ENCODE peak calls at places on chromosomes 7 and 10, in six cellular contexts. One of them, this sample, is unnamed.

GRCh38 chr7:39554583-39555140 is 11.5 kb upstream of the YAE1 start:
- DNase-seq in DND-41: no peak
- DNase-seq in thoracic aorta: no peak
- DNase-seq in neural crest cell: no peak
- DNase-seq in nephron progenitor cell: no peak
- DNase-seq in A673: no peak
- DNase-seq in this sample: no peak

GRCh38 chr10:22824984-22825383 is 102.9 kb upstream of the ARMC3 start:
- DNase-seq in DND-41: no peak
- DNase-seq in thoracic aorta: no peak
- DNase-seq in neural crest cell: no peak
- DNase-seq in nephron progenitor cell: peak; percentile 7
- DNase-seq in A673: no peak
- DNase-seq in this sample: no peak

GRCh38 chr10:132961-133898 is 2.0 kb upstream of the ZMYND11 start:
- DNase-seq in DND-41: no peak
- DNase-seq in thoracic aorta: no peak
- DNase-seq in neural crest cell: no peak
- DNase-seq in nephron progenitor cell: no peak
- DNase-seq in A673: no peak
- DNase-seq in this sample: no peak

GRCh38 chr10:119686465-119687191 is 35.4 kb downstream of the BAG3 start:
- DNase-seq in DND-41: peak; percentile 70
- DNase-seq in thoracic aorta: peak; percentile 36
- DNase-seq in neural crest cell: peak; percentile 83
- DNase-seq in nephron progenitor cell: peak; percentile 80
- DNase-seq in A673: peak; percentile 88
- DNase-seq in this sample: no peak

GRCh38 chr7:87220734-87221215 is 1.2 kb upstream of the TMEM243 start:
- DNase-seq in DND-41: no peak
- DNase-seq in thoracic aorta: no peak
- DNase-seq in neural crest cell: no peak
- DNase-seq in nephron progenitor cell: peak; percentile 36
- DNase-seq in A673: peak; percentile 13
- DNase-seq in this sample: no peak

GRCh38 chr10:108090476-108091215 is 926.1 kb upstream of the SORCS1 start:
- DNase-seq in DND-41: no peak
- DNase-seq in thoracic aorta: no peak
- DNase-seq in neural crest cell: no peak
- DNase-seq in nephron progenitor cell: no peak
- DNase-seq in A673: no peak
- DNase-seq in this sample: no peak

GRCh38 chr7:95026421-95027072 is 119.2 kb downstream of the PPP1R9A start:
- DNase-seq in DND-41: no peak
- DNase-seq in thoracic aorta: no peak
- DNase-seq in neural crest cell: no peak
- DNase-seq in nephron progenitor cell: no peak
- DNase-seq in A673: no peak
- DNase-seq in this sample: no peak

GRCh38 chr7:4102231-4102841 is 579.8 kb upstream of the FOXK1 start:
- DNase-seq in DND-41: no peak
- DNase-seq in thoracic aorta: no peak
- DNase-seq in neural crest cell: no peak
- DNase-seq in nephron progenitor cell: no peak
- DNase-seq in A673: no peak
- DNase-seq in this sample: no peak

DNA sequence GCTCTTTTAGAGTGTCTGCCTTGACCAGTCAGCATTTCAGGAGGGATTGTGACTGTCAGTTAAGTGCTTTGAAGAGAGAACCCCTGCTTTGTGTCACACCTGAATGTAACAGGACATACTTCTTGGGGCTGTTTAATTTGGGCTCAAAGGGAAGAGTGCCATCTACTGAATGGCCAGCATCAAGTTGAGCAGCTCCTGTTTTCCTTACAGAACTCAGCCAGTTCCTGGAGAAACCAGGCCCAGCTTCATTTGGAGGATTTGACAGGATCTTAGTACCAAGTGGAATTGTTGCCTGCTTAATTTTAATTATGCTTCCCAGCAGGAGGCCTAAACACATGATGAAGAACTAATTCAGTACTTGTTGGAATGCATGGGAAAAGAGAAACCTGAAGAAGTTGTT is 8.3 kb downstream of the ADD3 start:
- DNase-seq in DND-41: no peak
- DNase-seq in thoracic aorta: no peak
- DNase-seq in neural crest cell: no peak
- DNase-seq in nephron progenitor cell: no peak
- DNase-seq in A673: peak; percentile 40
- DNase-seq in this sample: no peak
- TF ChIP-seq CTCF in DND-41: peak; percentile 19
- TF ChIP-seq CTCF in thoracic aorta: no peak
- TF ChIP-seq CTCF in neural crest cell: no peak
- TF ChIP-seq CTCF in nephron progenitor cell: no peak
- TF ChIP-seq CTCF in A673: peak; percentile 49
- TF ChIP-seq CTCF in this sample: no peak

DNA sequence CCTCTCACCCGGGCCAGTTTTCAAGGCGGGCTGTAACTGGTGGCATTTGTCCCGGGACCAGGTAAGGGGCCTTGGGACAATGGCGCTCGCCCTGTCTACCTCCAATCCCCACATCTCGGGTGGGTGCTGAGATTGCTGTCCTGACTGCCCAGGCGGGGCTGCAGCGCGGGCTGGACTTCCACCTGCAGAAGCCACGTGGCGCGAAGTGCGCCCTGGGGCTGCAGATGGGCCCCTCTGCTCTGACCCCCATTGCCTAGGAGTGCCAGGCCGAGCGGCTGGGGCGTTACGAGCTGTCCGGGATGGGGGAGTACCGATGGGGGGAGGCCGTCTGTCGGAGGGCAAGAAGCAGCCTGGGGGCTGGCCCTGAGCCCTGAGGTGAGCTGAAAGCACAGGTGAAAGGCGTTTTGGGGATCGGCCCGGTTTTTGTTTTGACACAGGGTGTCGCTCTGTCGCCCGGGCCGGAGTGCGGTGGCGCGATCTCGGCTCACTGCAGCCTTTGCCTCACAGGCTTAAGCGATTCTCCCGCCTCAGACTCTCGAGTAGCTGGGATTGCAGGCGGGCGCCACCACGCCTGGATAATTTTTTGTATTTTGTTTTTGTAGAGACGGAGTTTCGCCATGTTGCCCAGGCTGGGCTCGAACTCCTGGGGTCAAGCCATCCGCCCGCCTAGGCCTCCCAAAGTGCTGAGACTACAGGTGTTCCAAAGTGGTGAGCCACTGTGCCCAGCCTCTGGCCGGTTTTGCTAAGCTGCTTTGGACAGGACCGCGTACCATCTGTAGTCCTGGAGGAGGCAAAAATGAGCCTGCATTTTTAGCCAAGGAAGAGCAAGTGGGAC is at the start of gene SFXN2:
- DNase-seq in DND-41: peak; percentile 56
- DNase-seq in thoracic aorta: no peak
- DNase-seq in neural crest cell: no peak
- DNase-seq in nephron progenitor cell: peak; percentile 52
- DNase-seq in A673: peak; percentile 54
- DNase-seq in this sample: no peak
- TF ChIP-seq CTCF in DND-41: peak; percentile 52
- TF ChIP-seq CTCF in thoracic aorta: no peak
- TF ChIP-seq CTCF in neural crest cell: no peak
- TF ChIP-seq CTCF in nephron progenitor cell: no peak
- TF ChIP-seq CTCF in A673: peak; percentile 10
- TF ChIP-seq CTCF in this sample: no peak

DNA sequence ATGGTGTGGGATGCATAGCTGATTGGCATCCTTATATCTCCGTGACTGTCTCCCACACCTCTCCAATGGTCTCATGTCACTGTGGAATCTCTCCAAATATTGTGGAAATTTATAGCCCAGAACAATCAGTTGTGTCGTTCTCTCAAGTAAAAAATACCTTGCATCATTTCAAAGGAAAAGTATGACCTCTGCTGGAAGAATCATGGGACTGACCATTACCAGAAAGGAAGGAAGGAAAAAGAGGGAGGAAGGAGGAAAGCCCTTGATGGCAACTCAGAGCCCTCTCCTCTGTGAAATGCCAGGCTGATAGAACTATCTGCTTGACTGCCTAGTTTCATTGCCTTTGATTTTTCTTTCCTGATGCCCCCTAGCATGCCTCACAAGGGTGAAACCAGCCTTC is 76.3 kb downstream of the FOXI2 start:
- DNase-seq in DND-41: no peak
- DNase-seq in thoracic aorta: no peak
- DNase-seq in neural crest cell: no peak
- DNase-seq in nephron progenitor cell: no peak
- DNase-seq in A673: no peak
- DNase-seq in this sample: no peak
- TF ChIP-seq CTCF in DND-41: peak; percentile 16
- TF ChIP-seq CTCF in thoracic aorta: no peak
- TF ChIP-seq CTCF in neural crest cell: peak; percentile 46
- TF ChIP-seq CTCF in nephron progenitor cell: peak; percentile 47
- TF ChIP-seq CTCF in A673: peak; percentile 29
- TF ChIP-seq CTCF in this sample: no peak

DNA sequence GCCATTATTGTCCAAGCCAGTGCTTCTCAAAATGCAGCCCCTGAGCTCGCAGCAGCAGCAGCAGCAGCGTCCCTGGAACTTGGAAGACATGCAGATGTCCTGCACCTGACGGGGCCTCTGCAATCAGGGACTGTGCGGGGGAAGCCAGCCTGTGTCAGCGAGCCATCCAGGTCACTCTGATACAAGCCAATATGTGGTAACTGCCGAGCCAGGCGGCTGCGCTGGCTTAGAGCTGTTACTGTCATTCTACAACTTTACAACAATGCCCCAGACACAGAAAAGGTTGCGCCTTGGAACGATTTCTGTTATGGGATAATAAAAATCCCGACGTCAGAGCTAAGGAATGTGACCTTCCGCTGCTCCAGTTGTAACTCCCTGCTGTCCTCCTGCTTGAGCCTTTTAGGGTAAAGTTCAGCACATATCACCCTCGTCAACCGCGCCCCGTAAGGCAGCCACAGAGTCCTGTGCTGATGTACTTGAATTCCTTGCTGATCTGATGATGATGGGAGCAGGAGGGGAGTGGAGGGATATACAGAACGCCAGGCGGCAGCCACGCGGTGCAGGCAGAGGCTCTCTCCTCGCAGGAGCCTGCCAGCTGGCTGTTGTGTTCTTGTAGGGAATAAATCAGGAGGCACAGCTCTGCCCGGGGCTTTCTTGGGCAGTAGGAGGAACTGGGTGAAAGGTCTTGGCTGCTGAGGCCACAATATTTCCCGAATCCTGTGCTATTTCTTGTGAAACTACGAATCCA is 20.0 kb upstream of the CRYGN start:
- DNase-seq in DND-41: no peak
- DNase-seq in thoracic aorta: peak; percentile 65
- DNase-seq in neural crest cell: peak; percentile 44
- DNase-seq in nephron progenitor cell: peak; percentile 68
- DNase-seq in A673: peak; percentile 50
- DNase-seq in this sample: peak; percentile 48
- TF ChIP-seq CTCF in DND-41: no peak
- TF ChIP-seq CTCF in thoracic aorta: peak; percentile 30
- TF ChIP-seq CTCF in neural crest cell: peak; percentile 38
- TF ChIP-seq CTCF in nephron progenitor cell: no peak
- TF ChIP-seq CTCF in A673: peak; percentile 35
- TF ChIP-seq CTCF in this sample: no peak

GRCh38 chr7:6508950-6509349 is 42.3 kb downstream of the GRID2IP start:
- DNase-seq in DND-41: no peak
- DNase-seq in thoracic aorta: no peak
- DNase-seq in neural crest cell: no peak
- DNase-seq in nephron progenitor cell: no peak
- DNase-seq in A673: no peak
- DNase-seq in this sample: no peak

GRCh38 chr7:6508539-6508938 is 42.7 kb downstream of the GRID2IP start:
- DNase-seq in DND-41: no peak
- DNase-seq in thoracic aorta: no peak
- DNase-seq in neural crest cell: no peak
- DNase-seq in nephron progenitor cell: no peak
- DNase-seq in A673: no peak
- DNase-seq in this sample: no peak

GRCh38 chr7:6507906-6508305 is 43.4 kb downstream of the GRID2IP start:
- DNase-seq in DND-41: no peak
- DNase-seq in thoracic aorta: no peak
- DNase-seq in neural crest cell: no peak
- DNase-seq in nephron progenitor cell: no peak
- DNase-seq in A673: no peak
- DNase-seq in this sample: no peak

GRCh38 chr7:6502886-6503285 is 48.4 kb downstream of the GRID2IP start:
- DNase-seq in DND-41: no peak
- DNase-seq in thoracic aorta: no peak
- DNase-seq in neural crest cell: no peak
- DNase-seq in nephron progenitor cell: no peak
- DNase-seq in A673: no peak
- DNase-seq in this sample: no peak

DNA sequence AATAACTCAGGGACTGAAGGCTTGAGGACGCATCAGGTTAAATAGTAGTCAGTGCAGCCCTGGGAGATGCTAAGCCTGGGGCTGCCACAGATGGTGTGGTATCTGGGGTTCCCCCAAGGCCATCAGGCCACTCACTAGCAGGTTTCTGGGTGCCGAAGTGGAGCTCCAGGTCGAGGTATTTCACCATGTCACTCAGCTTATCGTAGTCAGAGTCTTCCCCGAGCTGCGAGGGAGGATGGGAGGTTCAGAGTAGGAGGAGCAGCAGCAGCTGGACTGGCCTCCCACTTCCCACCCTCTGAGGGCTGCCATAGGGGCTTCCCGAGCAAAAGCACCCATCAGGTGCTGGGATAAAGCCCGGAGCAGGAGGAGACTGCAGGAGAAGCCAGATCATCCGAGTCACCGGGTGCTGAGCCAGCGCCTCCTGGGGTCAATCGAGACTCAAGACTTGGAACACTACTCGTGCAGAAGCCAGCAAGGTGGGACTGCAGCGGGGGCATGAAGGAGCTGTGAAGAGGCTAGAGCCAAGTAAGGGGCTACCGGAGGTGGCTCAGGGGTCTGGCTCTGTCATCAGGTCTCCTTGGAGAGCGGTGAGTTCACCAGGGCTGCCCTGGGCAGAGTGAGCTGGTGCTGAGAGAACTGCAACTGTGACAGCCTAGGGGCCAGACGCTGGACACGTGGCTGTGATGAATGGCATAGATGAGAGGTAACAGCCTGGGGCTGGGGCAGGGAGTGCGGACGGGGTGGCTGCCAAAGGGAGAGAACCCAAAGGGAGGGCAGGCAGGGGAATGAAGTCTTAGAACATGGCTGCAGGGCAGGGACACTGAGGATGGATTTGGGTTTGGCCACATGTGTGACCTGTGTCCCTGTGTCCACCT is 45.3 kb downstream of the GRID2IP start:
- DNase-seq in DND-41: no peak
- DNase-seq in thoracic aorta: no peak
- DNase-seq in neural crest cell: no peak
- DNase-seq in nephron progenitor cell: no peak
- DNase-seq in A673: no peak
- DNase-seq in this sample: no peak
- TF ChIP-seq CTCF in DND-41: no peak
- TF ChIP-seq CTCF in thoracic aorta: no peak
- TF ChIP-seq CTCF in neural crest cell: no peak
- TF ChIP-seq CTCF in nephron progenitor cell: no peak
- TF ChIP-seq CTCF in A673: no peak
- TF ChIP-seq CTCF in this sample: no peak

DNA sequence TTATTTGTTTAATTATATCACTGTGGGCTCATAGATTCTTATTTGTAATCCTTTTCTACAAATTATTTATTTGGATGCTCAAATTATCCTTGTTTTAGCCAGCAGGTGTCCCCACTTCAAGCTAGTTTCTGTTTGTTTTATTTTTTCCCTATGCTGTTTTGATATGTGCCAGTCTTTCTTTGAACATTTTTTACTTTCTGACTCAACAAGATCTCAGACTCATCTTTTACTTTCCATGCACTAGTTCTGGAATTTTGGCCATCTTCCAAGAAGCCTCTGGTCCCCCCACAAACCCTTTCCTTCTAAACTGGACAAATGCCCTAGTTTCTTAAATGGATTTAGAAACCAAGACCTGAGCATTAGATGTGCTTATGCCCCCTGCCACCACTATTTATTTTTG is 11.5 kb upstream of the MRPS16 start:
- DNase-seq in DND-41: no peak
- DNase-seq in thoracic aorta: no peak
- DNase-seq in neural crest cell: no peak
- DNase-seq in nephron progenitor cell: no peak
- DNase-seq in A673: peak; percentile 42
- DNase-seq in this sample: no peak
- TF ChIP-seq CTCF in DND-41: peak; percentile 68
- TF ChIP-seq CTCF in thoracic aorta: no peak
- TF ChIP-seq CTCF in neural crest cell: peak; percentile 70
- TF ChIP-seq CTCF in nephron progenitor cell: peak; percentile 48
- TF ChIP-seq CTCF in A673: peak; percentile 72
- TF ChIP-seq CTCF in this sample: no peak

This sample was measured in omental fat pad.